ENCODE peak calls at places on chromosomes 11 and 22, in seven cellular contexts. One of them, this sample, is unnamed.

GRCh38 chr11:65487467-65488272 is 11.2 kb upstream of the MALAT1 start:
- DNase-seq in cardiac muscle cell: peak
- DNase-seq in stimulated activated naive CD4-positive, alpha-beta T cell: peak
- DNase-seq in cerebellar cortex: peak
- DNase-seq in right lobe of liver: peak
- DNase-seq in NCI-H2081: peak
- DNase-seq in progenitor cell of endocrine pancreas: peak
- DNase-seq in this sample: peak

GRCh38 chr11:87299041-87299481 is 261.3 kb downstream of the TMEM135 start:
- DNase-seq in cardiac muscle cell: no peak
- DNase-seq in stimulated activated naive CD4-positive, alpha-beta T cell: no peak
- DNase-seq in cerebellar cortex: no peak
- DNase-seq in right lobe of liver: no peak
- DNase-seq in NCI-H2081: no peak
- DNase-seq in progenitor cell of endocrine pancreas: no peak
- DNase-seq in this sample: no peak

GRCh38 chr11:72813740-72814138 is 472 bp upstream of the ATG16L2 start:
- DNase-seq in cardiac muscle cell: peak
- DNase-seq in stimulated activated naive CD4-positive, alpha-beta T cell: peak
- DNase-seq in cerebellar cortex: peak
- DNase-seq in right lobe of liver: peak
- DNase-seq in NCI-H2081: peak
- DNase-seq in progenitor cell of endocrine pancreas: no peak
- DNase-seq in this sample: peak

GRCh38 chr22:27990451-27990840 is 71.4 kb upstream of the PITPNB start:
- DNase-seq in cardiac muscle cell: no peak
- DNase-seq in stimulated activated naive CD4-positive, alpha-beta T cell: no peak
- DNase-seq in cerebellar cortex: no peak
- DNase-seq in right lobe of liver: no peak
- DNase-seq in NCI-H2081: no peak
- DNase-seq in progenitor cell of endocrine pancreas: no peak
- DNase-seq in this sample: no peak

GRCh38 chr11:110878513-110878912 is 166.3 kb upstream of the ARHGAP20 start:
- DNase-seq in cardiac muscle cell: no peak
- DNase-seq in stimulated activated naive CD4-positive, alpha-beta T cell: no peak
- DNase-seq in cerebellar cortex: no peak
- DNase-seq in right lobe of liver: no peak
- DNase-seq in NCI-H2081: no peak
- DNase-seq in progenitor cell of endocrine pancreas: no peak
- DNase-seq in this sample: peak

GRCh38 chr11:12126352-12127019 is 16.1 kb downstream of the MICAL2 start:
- DNase-seq in cardiac muscle cell: no peak
- DNase-seq in stimulated activated naive CD4-positive, alpha-beta T cell: no peak
- DNase-seq in cerebellar cortex: no peak
- DNase-seq in right lobe of liver: no peak
- DNase-seq in NCI-H2081: no peak
- DNase-seq in progenitor cell of endocrine pancreas: no peak
- DNase-seq in this sample: peak

GRCh38 chr11:73551697-73552096 is 46.2 kb downstream of the FAM168A start:
- DNase-seq in cardiac muscle cell: peak
- DNase-seq in stimulated activated naive CD4-positive, alpha-beta T cell: no peak
- DNase-seq in cerebellar cortex: no peak
- DNase-seq in right lobe of liver: no peak
- DNase-seq in NCI-H2081: no peak
- DNase-seq in progenitor cell of endocrine pancreas: no peak
- DNase-seq in this sample: no peak

GRCh38 chr11:34519595-34520235 is 6.1 kb upstream of the ELF5 start:
- DNase-seq in cardiac muscle cell: no peak
- DNase-seq in stimulated activated naive CD4-positive, alpha-beta T cell: no peak
- DNase-seq in cerebellar cortex: no peak
- DNase-seq in right lobe of liver: no peak
- DNase-seq in NCI-H2081: no peak
- DNase-seq in progenitor cell of endocrine pancreas: no peak
- DNase-seq in this sample: no peak

GRCh38 chr11:118870396-118871343 is 13.0 kb upstream of the CXCR5 start:
- DNase-seq in cardiac muscle cell: peak
- DNase-seq in stimulated activated naive CD4-positive, alpha-beta T cell: no peak
- DNase-seq in cerebellar cortex: peak
- DNase-seq in right lobe of liver: peak
- DNase-seq in NCI-H2081: no peak
- DNase-seq in progenitor cell of endocrine pancreas: no peak
- DNase-seq in this sample: peak

GRCh38 chr22:38935023-38935422 is 22.4 kb upstream of the APOBEC3A start:
- DNase-seq in cardiac muscle cell: no peak
- DNase-seq in stimulated activated naive CD4-positive, alpha-beta T cell: no peak
- DNase-seq in cerebellar cortex: peak
- DNase-seq in right lobe of liver: peak
- DNase-seq in NCI-H2081: peak
- DNase-seq in progenitor cell of endocrine pancreas: no peak
- DNase-seq in this sample: no peak

GRCh38 chr11:34342008-34342533 is 15.7 kb downstream of the ABTB2 start:
- DNase-seq in cardiac muscle cell: peak
- DNase-seq in stimulated activated naive CD4-positive, alpha-beta T cell: no peak
- DNase-seq in cerebellar cortex: no peak
- DNase-seq in right lobe of liver: no peak
- DNase-seq in NCI-H2081: no peak
- DNase-seq in progenitor cell of endocrine pancreas: no peak
- DNase-seq in this sample: peak

GRCh38 chr22:27212617-27213177 is 555.3 kb downstream of the MIAT start:
- DNase-seq in cardiac muscle cell: peak
- DNase-seq in stimulated activated naive CD4-positive, alpha-beta T cell: no peak
- DNase-seq in cerebellar cortex: peak
- DNase-seq in right lobe of liver: no peak
- DNase-seq in NCI-H2081: no peak
- DNase-seq in progenitor cell of endocrine pancreas: no peak
- DNase-seq in this sample: peak

GRCh38 chr11:68370211-68371111 is 58.1 kb downstream of the LRP5 start:
- DNase-seq in cardiac muscle cell: peak
- DNase-seq in stimulated activated naive CD4-positive, alpha-beta T cell: no peak
- DNase-seq in cerebellar cortex: no peak
- DNase-seq in right lobe of liver: no peak
- DNase-seq in NCI-H2081: no peak
- DNase-seq in progenitor cell of endocrine pancreas: no peak
- DNase-seq in this sample: peak

GRCh38 chr22:39292561-39293074 is 26.8 kb downstream of the RPL3 start:
- DNase-seq in cardiac muscle cell: peak
- DNase-seq in stimulated activated naive CD4-positive, alpha-beta T cell: no peak
- DNase-seq in cerebellar cortex: peak
- DNase-seq in right lobe of liver: peak
- DNase-seq in NCI-H2081: peak
- DNase-seq in progenitor cell of endocrine pancreas: no peak
- DNase-seq in this sample: peak

GRCh38 chr11:47863189-47863892 is 15.2 kb upstream of the NUP160 start:
- DNase-seq in cardiac muscle cell: no peak
- DNase-seq in stimulated activated naive CD4-positive, alpha-beta T cell: no peak
- DNase-seq in cerebellar cortex: no peak
- DNase-seq in right lobe of liver: no peak
- DNase-seq in NCI-H2081: no peak
- DNase-seq in progenitor cell of endocrine pancreas: no peak
- DNase-seq in this sample: peak

GRCh38 chr11:33060271-33060670 is 20.9 kb downstream of the TCP11L1 start:
- DNase-seq in cardiac muscle cell: no peak
- DNase-seq in stimulated activated naive CD4-positive, alpha-beta T cell: no peak
- DNase-seq in cerebellar cortex: no peak
- DNase-seq in right lobe of liver: no peak
- DNase-seq in NCI-H2081: no peak
- DNase-seq in progenitor cell of endocrine pancreas: no peak
- DNase-seq in this sample: no peak

GRCh38 chr11:9206496-9206895 is 58.7 kb downstream of the DENND5A start:
- DNase-seq in cardiac muscle cell: no peak
- DNase-seq in stimulated activated naive CD4-positive, alpha-beta T cell: no peak
- DNase-seq in cerebellar cortex: no peak
- DNase-seq in right lobe of liver: no peak
- DNase-seq in NCI-H2081: no peak
- DNase-seq in progenitor cell of endocrine pancreas: no peak
- DNase-seq in this sample: peak

GRCh38 chr11:60631939-60632338 is 67.5 kb upstream of the MS4A8 start:
- DNase-seq in cardiac muscle cell: no peak
- DNase-seq in stimulated activated naive CD4-positive, alpha-beta T cell: no peak
- DNase-seq in cerebellar cortex: no peak
- DNase-seq in right lobe of liver: no peak
- DNase-seq in NCI-H2081: no peak
- DNase-seq in progenitor cell of endocrine pancreas: no peak
- DNase-seq in this sample: no peak

GRCh38 chr11:64536396-64536935 is 54.6 kb upstream of the SLC22A12 start:
- DNase-seq in cardiac muscle cell: no peak
- DNase-seq in stimulated activated naive CD4-positive, alpha-beta T cell: no peak
- DNase-seq in cerebellar cortex: no peak
- DNase-seq in right lobe of liver: no peak
- DNase-seq in NCI-H2081: no peak
- DNase-seq in progenitor cell of endocrine pancreas: no peak
- DNase-seq in this sample: peak

GRCh38 chr11:65499713-65500261 is 942 bp downstream of the MALAT1 start:
- DNase-seq in cardiac muscle cell: no peak
- DNase-seq in stimulated activated naive CD4-positive, alpha-beta T cell: no peak
- DNase-seq in cerebellar cortex: no peak
- DNase-seq in right lobe of liver: no peak
- DNase-seq in NCI-H2081: no peak
- DNase-seq in progenitor cell of endocrine pancreas: no peak
- DNase-seq in this sample: no peak

GRCh38 chr11:66814678-66815077 is 28.6 kb upstream of the RCE1 start:
- DNase-seq in cardiac muscle cell: no peak
- DNase-seq in stimulated activated naive CD4-positive, alpha-beta T cell: no peak
- DNase-seq in cerebellar cortex: no peak
- DNase-seq in right lobe of liver: no peak
- DNase-seq in NCI-H2081: no peak
- DNase-seq in progenitor cell of endocrine pancreas: no peak
- DNase-seq in this sample: no peak

GRCh38 chr11:45092901-45093760 is 53.3 kb upstream of the PRDM11 start:
- DNase-seq in cardiac muscle cell: no peak
- DNase-seq in stimulated activated naive CD4-positive, alpha-beta T cell: no peak
- DNase-seq in cerebellar cortex: peak
- DNase-seq in right lobe of liver: no peak
- DNase-seq in NCI-H2081: no peak
- DNase-seq in progenitor cell of endocrine pancreas: no peak
- DNase-seq in this sample: peak

GRCh38 chr11:19628018-19628417 is 84.6 kb upstream of the NAV2 start:
- DNase-seq in cardiac muscle cell: no peak
- DNase-seq in stimulated activated naive CD4-positive, alpha-beta T cell: no peak
- DNase-seq in cerebellar cortex: no peak
- DNase-seq in right lobe of liver: no peak
- DNase-seq in NCI-H2081: no peak
- DNase-seq in progenitor cell of endocrine pancreas: no peak
- DNase-seq in this sample: peak

GRCh38 chr11:64305691-64306562 is 603 bp downstream of the ESRRA start:
- DNase-seq in cardiac muscle cell: peak
- DNase-seq in stimulated activated naive CD4-positive, alpha-beta T cell: peak
- DNase-seq in cerebellar cortex: peak
- DNase-seq in right lobe of liver: peak
- DNase-seq in NCI-H2081: peak
- DNase-seq in progenitor cell of endocrine pancreas: peak
- DNase-seq in this sample: peak

GRCh38 chr11:2813141-2813908 is 72.2 kb downstream of the CDKN1C start:
- DNase-seq in cardiac muscle cell: peak
- DNase-seq in stimulated activated naive CD4-positive, alpha-beta T cell: no peak
- DNase-seq in cerebellar cortex: no peak
- DNase-seq in right lobe of liver: peak
- DNase-seq in NCI-H2081: no peak
- DNase-seq in progenitor cell of endocrine pancreas: no peak
- DNase-seq in this sample: no peak

GRCh38 chr11:7673724-7674434 is 579 bp upstream of the CYB5R2 start:
- DNase-seq in cardiac muscle cell: peak
- DNase-seq in stimulated activated naive CD4-positive, alpha-beta T cell: no peak
- DNase-seq in cerebellar cortex: no peak
- DNase-seq in right lobe of liver: no peak
- DNase-seq in NCI-H2081: no peak
- DNase-seq in progenitor cell of endocrine pancreas: peak
- DNase-seq in this sample: peak

GRCh38 chr22:42910221-42910942 is 53.3 kb upstream of the ARFGAP3 start:
- DNase-seq in cardiac muscle cell: peak
- DNase-seq in stimulated activated naive CD4-positive, alpha-beta T cell: no peak
- DNase-seq in cerebellar cortex: no peak
- DNase-seq in right lobe of liver: peak
- DNase-seq in NCI-H2081: peak
- DNase-seq in progenitor cell of endocrine pancreas: no peak
- DNase-seq in this sample: no peak

GRCh38 chr11:77381749-77382693 is 80.5 kb upstream of the GDPD4 start:
- DNase-seq in cardiac muscle cell: no peak
- DNase-seq in stimulated activated naive CD4-positive, alpha-beta T cell: no peak
- DNase-seq in cerebellar cortex: no peak
- DNase-seq in right lobe of liver: no peak
- DNase-seq in NCI-H2081: no peak
- DNase-seq in progenitor cell of endocrine pancreas: no peak
- DNase-seq in this sample: peak

GRCh38 chr22:40397436-40397835 is 27.0 kb downstream of the SGSM3 start:
- DNase-seq in cardiac muscle cell: no peak
- DNase-seq in stimulated activated naive CD4-positive, alpha-beta T cell: no peak
- DNase-seq in cerebellar cortex: no peak
- DNase-seq in right lobe of liver: no peak
- DNase-seq in NCI-H2081: no peak
- DNase-seq in progenitor cell of endocrine pancreas: no peak
- DNase-seq in this sample: no peak

GRCh38 chr11:69155302-69156198 is at the start of gene SMIM38:
- DNase-seq in cardiac muscle cell: no peak
- DNase-seq in stimulated activated naive CD4-positive, alpha-beta T cell: no peak
- DNase-seq in cerebellar cortex: peak
- DNase-seq in right lobe of liver: no peak
- DNase-seq in NCI-H2081: no peak
- DNase-seq in progenitor cell of endocrine pancreas: no peak
- DNase-seq in this sample: no peak

GRCh38 chr11:115503886-115504278 is 333 bp downstream of the CADM1 start:
- DNase-seq in cardiac muscle cell: no peak
- DNase-seq in stimulated activated naive CD4-positive, alpha-beta T cell: no peak
- DNase-seq in cerebellar cortex: no peak
- DNase-seq in right lobe of liver: no peak
- DNase-seq in NCI-H2081: no peak
- DNase-seq in progenitor cell of endocrine pancreas: no peak
- DNase-seq in this sample: no peak

GRCh38 chr22:49303061-49303735 is 524.5 kb downstream of the BRD1 start:
- DNase-seq in cardiac muscle cell: no peak
- DNase-seq in stimulated activated naive CD4-positive, alpha-beta T cell: no peak
- DNase-seq in cerebellar cortex: no peak
- DNase-seq in right lobe of liver: no peak
- DNase-seq in NCI-H2081: no peak
- DNase-seq in progenitor cell of endocrine pancreas: peak
- DNase-seq in this sample: no peak

GRCh38 chr11:17405232-17406005 is 17.0 kb upstream of the KCNJ11 start:
- DNase-seq in cardiac muscle cell: peak
- DNase-seq in stimulated activated naive CD4-positive, alpha-beta T cell: no peak
- DNase-seq in cerebellar cortex: no peak
- DNase-seq in right lobe of liver: peak
- DNase-seq in NCI-H2081: no peak
- DNase-seq in progenitor cell of endocrine pancreas: no peak
- DNase-seq in this sample: peak

GRCh38 chr11:104967493-104968364 is 645 bp downstream of the CASP4 start:
- DNase-seq in cardiac muscle cell: no peak
- DNase-seq in stimulated activated naive CD4-positive, alpha-beta T cell: no peak
- DNase-seq in cerebellar cortex: no peak
- DNase-seq in right lobe of liver: no peak
- DNase-seq in NCI-H2081: no peak
- DNase-seq in progenitor cell of endocrine pancreas: no peak
- DNase-seq in this sample: peak

GRCh38 chr11:68340003-68340767 is 27.8 kb downstream of the LRP5 start:
- DNase-seq in cardiac muscle cell: no peak
- DNase-seq in stimulated activated naive CD4-positive, alpha-beta T cell: no peak
- DNase-seq in cerebellar cortex: no peak
- DNase-seq in right lobe of liver: no peak
- DNase-seq in NCI-H2081: no peak
- DNase-seq in progenitor cell of endocrine pancreas: no peak
- DNase-seq in this sample: no peak

GRCh38 chr11:72014761-72015320 is 16.1 kb downstream of the IL18BP start:
- DNase-seq in cardiac muscle cell: no peak
- DNase-seq in stimulated activated naive CD4-positive, alpha-beta T cell: no peak
- DNase-seq in cerebellar cortex: peak
- DNase-seq in right lobe of liver: no peak
- DNase-seq in NCI-H2081: no peak
- DNase-seq in progenitor cell of endocrine pancreas: no peak
- DNase-seq in this sample: no peak

GRCh38 chr11:86211619-86212018 is 32.9 kb upstream of the EED start:
- DNase-seq in cardiac muscle cell: no peak
- DNase-seq in stimulated activated naive CD4-positive, alpha-beta T cell: no peak
- DNase-seq in cerebellar cortex: no peak
- DNase-seq in right lobe of liver: no peak
- DNase-seq in NCI-H2081: no peak
- DNase-seq in progenitor cell of endocrine pancreas: no peak
- DNase-seq in this sample: no peak